ENCODE peak calls at places on chromosomes 7 and 10, in six cellular contexts. Q is HFFc6, R is GM12865, X is progenitor cell of endocrine pancreas, C is D341Med, I is anterior cingulate cortex. H is an unnamed sample.

GRCh38 chr7:74029991-74030415 is 2.0 kb downstream of the ELN start:
- DNase-seq in R (no peak), X (no peak), I (no peak), C (no peak), Q (no peak), H (no peak)

GRCh38 chr7:43834463-43835251 is 34.7 kb downstream of the MRPS24 start:
- DNase-seq in C (no peak), R (peak), I (no peak), Q (peak), X (no peak), H (no peak)

GRCh38 chr7:106166651-106167342 is 54.7 kb upstream of the SYPL1 start:
- DNase-seq in C (peak), Q (peak), X (peak), R (peak), I (no peak), H (no peak)

GRCh38 chr10:87505366-87506113 is 847 bp downstream of the MINPP1 start:
- DNase-seq in Q (peak), X (peak), C (peak), I (no peak), R (peak), H (no peak)

GRCh38 chr7:82697897-82698296 is 254.3 kb upstream of the CACNA2D1 start:
- DNase-seq in C (no peak), R (no peak), X (no peak), Q (peak), I (no peak), H (peak)

GRCh38 chr10:24680647-24681475 is 42.8 kb downstream of the ARHGAP21 start:
- DNase-seq in Q (no peak), R (no peak), C (no peak), I (no peak), X (no peak), H (no peak)

GRCh38 chr10:110326351-110327032 is 21.8 kb upstream of the SMNDC1 start:
- DNase-seq in X (no peak), I (no peak), R (peak), C (no peak), Q (peak), H (peak)

GRCh38 chr7:4123823-4124222 is 558.3 kb upstream of the FOXK1 start:
- DNase-seq in Q (no peak), C (no peak), R (no peak), X (no peak), I (no peak), H (no peak)

H was measured in BJ.